ENCODE peak calls at places on chromosomes 6 and 20, in nine cellular contexts. Y is esophagus muscularis mucosa; T is AG10803; V is epithelial cell of esophagus; G is CD8-positive, alpha-beta T cell; Q is psoas muscle; W is cardiac muscle cell; H is GM12865; O is body of pancreas. U is an unnamed sample.

GRCh38 chr6:130829333-130829910 is 2.2 kb downstream of the SMLR1 start:
- DNase-seq in Y (no peak), T (no peak), V (no peak), G (no peak), Q (no peak), W (no peak), H (no peak), O (no peak), U (no peak)

GRCh38 chr6:136520520-136520919 is 29.7 kb downstream of the MAP7 start:
- DNase-seq in Y (peak), T (no peak), V (peak), G (no peak), Q (no peak), W (no peak), H (no peak), O (no peak), U (no peak)

GRCh38 chr20:19397676-19398075 is 185.2 kb downstream of the SLC24A3 start:
- DNase-seq in Y (no peak), T (no peak), V (peak), G (no peak), Q (no peak), W (no peak), H (no peak), O (no peak), U (no peak)

GRCh38 chr20:63091901-63092659 is 85.3 kb upstream of the BHLHE23 start:
- DNase-seq in Y (no peak), T (no peak), V (no peak), G (no peak), Q (peak), W (no peak), H (no peak), O (no peak), U (peak)

GRCh38 chr6:139336488-139336887 is 38.0 kb downstream of the CITED2 start:
- DNase-seq in Y (no peak), T (no peak), V (peak), G (no peak), Q (peak), W (peak), H (peak), O (peak), U (no peak)

GRCh38 chr6:82396964-82397761 is 33.5 kb downstream of the TPBG start:
- DNase-seq in Y (no peak), T (peak), V (peak), G (no peak), Q (no peak), W (peak), H (peak), O (no peak), U (no peak)

GRCh38 chr20:14955396-14955795 is 618.0 kb upstream of the FLRT3 start:
- DNase-seq in Y (no peak), T (no peak), V (no peak), G (no peak), Q (no peak), W (no peak), H (no peak), O (no peak), U (no peak)

GRCh38 chr6:16999486-17000436 is 102.1 kb upstream of the STMND1 start:
- DNase-seq in Y (no peak), T (peak), V (peak), G (no peak), Q (no peak), W (peak), H (no peak), O (peak), U (no peak)

GRCh38 chr20:22862645-22863230 is 172.4 kb upstream of the SSTR4 start:
- DNase-seq in Y (no peak), T (no peak), V (no peak), G (no peak), Q (no peak), W (no peak), H (no peak), O (no peak), U (no peak)

GRCh38 chr20:32539817-32540675 is 45.1 kb downstream of the NOL4L start:
- DNase-seq in Y (no peak), T (no peak), V (peak), G (peak), Q (no peak), W (peak), H (peak), O (peak), U (no peak)

GRCh38 chr6:33822575-33823395 is 19.0 kb upstream of the MLN start:
- DNase-seq in Y (no peak), T (no peak), V (peak), G (no peak), Q (no peak), W (peak), H (peak), O (no peak), U (no peak)

GRCh38 chr6:148947621-148948444 is 201.0 kb downstream of the UST start:
- DNase-seq in Y (no peak), T (peak), V (peak), G (peak), Q (peak), W (peak), H (peak), O (peak), U (peak)

GRCh38 chr20:58811334-58811733 is 39.4 kb downstream of the GNAS-AS1 start:
- DNase-seq in Y (no peak), T (no peak), V (no peak), G (no peak), Q (no peak), W (no peak), H (no peak), O (no peak), U (no peak)

GRCh38 chr6:130927305-130927704 is 100.1 kb downstream of the SMLR1 start:
- DNase-seq in Y (no peak), T (no peak), V (peak), G (no peak), Q (no peak), W (no peak), H (no peak), O (no peak), U (no peak)

GRCh38 chr20:59006167-59006863 is 739 bp downstream of the CTSZ start:
- DNase-seq in Y (no peak), T (peak), V (no peak), G (no peak), Q (peak), W (no peak), H (peak), O (no peak), U (no peak)

GRCh38 chr20:57592263-57593092 is 27.7 kb downstream of the ZBP1 start:
- DNase-seq in Y (no peak), T (no peak), V (no peak), G (no peak), Q (peak), W (no peak), H (no peak), O (no peak), U (no peak)

GRCh38 chr6:2848851-2849250 is 7.2 kb upstream of the SERPINB1 start:
- DNase-seq in Y (no peak), T (no peak), V (peak), G (peak), Q (no peak), W (no peak), H (peak), O (no peak), U (no peak)

GRCh38 chr6:15511248-15512125 is 151.3 kb downstream of the DTNBP1 start:
- DNase-seq in Y (no peak), T (peak), V (no peak), G (no peak), Q (peak), W (no peak), H (no peak), O (no peak), U (no peak)

GRCh38 chr6:165987483-165988305 is 180.0 kb downstream of the TBXT start:
- DNase-seq in Y (no peak), T (peak), V (peak), G (no peak), Q (peak), W (peak), H (no peak), O (peak), U (no peak)

GRCh38 chr6:9984607-9985006 is 430.3 kb downstream of the TFAP2A start:
- DNase-seq in Y (no peak), T (no peak), V (no peak), G (no peak), Q (no peak), W (no peak), H (no peak), O (no peak), U (no peak)

GRCh38 chr6:13614926-13615801 is at the start of gene NOL7:
- DNase-seq in Y (peak), T (peak), V (peak), G (peak), Q (peak), W (peak), H (peak), O (peak), U (peak)

GRCh38 chr20:53878262-53879047 is 191.9 kb downstream of the BCAS1 start:
- DNase-seq in Y (no peak), T (no peak), V (no peak), G (no peak), Q (no peak), W (no peak), H (no peak), O (no peak), U (no peak)

GRCh38 chr6:80439721-80440488 is 333.4 kb downstream of the BCKDHB start:
- DNase-seq in Y (no peak), T (no peak), V (peak), G (no peak), Q (no peak), W (no peak), H (no peak), O (no peak), U (no peak)

GRCh38 chr6:130775421-130776012 is 51.7 kb upstream of the SMLR1 start:
- DNase-seq in Y (no peak), T (peak), V (no peak), G (no peak), Q (no peak), W (no peak), H (no peak), O (no peak), U (no peak)

GRCh38 chr6:108524528-108525218 is 36.0 kb upstream of the FOXO3 start:
- DNase-seq in Y (no peak), T (no peak), V (no peak), G (no peak), Q (no peak), W (peak), H (no peak), O (no peak), U (no peak)

GRCh38 chr20:50286609-50287008 is 96.0 kb downstream of the CEBPB start:
- DNase-seq in Y (no peak), T (peak), V (peak), G (no peak), Q (peak), W (peak), H (peak), O (peak), U (no peak)

GRCh38 chr6:30689985-30690384 is 799 bp downstream of the NRM start:
- DNase-seq in Y (no peak), T (no peak), V (no peak), G (no peak), Q (no peak), W (no peak), H (no peak), O (no peak), U (no peak)

GRCh38 chr6:81700414-81700813 is 52.1 kb downstream of the TENT5A start:
- DNase-seq in Y (no peak), T (no peak), V (no peak), G (no peak), Q (no peak), W (no peak), H (no peak), O (no peak), U (no peak)

GRCh38 chr6:36924778-36925396 is 29.7 kb upstream of the PI16 start:
- DNase-seq in Y (no peak), T (no peak), V (no peak), G (no peak), Q (no peak), W (no peak), H (no peak), O (no peak), U (no peak)

GRCh38 chr20:56801991-56802740 is 173.1 kb downstream of the TFAP2C start:
- DNase-seq in Y (no peak), T (peak), V (no peak), G (no peak), Q (no peak), W (peak), H (no peak), O (no peak), U (no peak)

GRCh38 chr20:44603327-44603726 is 20.9 kb downstream of the PKIG start:
- DNase-seq in Y (no peak), T (no peak), V (no peak), G (no peak), Q (no peak), W (no peak), H (no peak), O (no peak), U (no peak)
- TF ChIP-seq CTCF in Y (no peak), T (no peak), V (no peak), G (no peak), Q (no peak), W (no peak), H (no peak), O (no peak), U (no peak)

GRCh38 chr6:38897507-38897906 is 151.1 kb upstream of the GLP1R start:
- DNase-seq in Y (no peak), T (no peak), V (no peak), G (no peak), Q (no peak), W (no peak), H (no peak), O (no peak), U (no peak)
- TF ChIP-seq CTCF in Y (no peak), T (no peak), V (no peak), G (no peak), Q (no peak), W (no peak), H (no peak), O (no peak), U (no peak)

GRCh38 chr6:153790881-153791473 is 248.1 kb upstream of the OPRM1 start:
- DNase-seq in Y (no peak), T (no peak), V (peak), G (no peak), Q (no peak), W (peak), H (peak), O (peak), U (no peak)
- TF ChIP-seq CTCF in Y (no peak), T (no peak), V (no peak), G (no peak), Q (no peak), W (no peak), H (no peak), O (no peak), U (peak)

GRCh38 chr20:42472198-42472597 is 717.5 kb downstream of the PTPRT start:
- DNase-seq in Y (no peak), T (no peak), V (no peak), G (no peak), Q (no peak), W (no peak), H (no peak), O (no peak), U (no peak)

DNA sequence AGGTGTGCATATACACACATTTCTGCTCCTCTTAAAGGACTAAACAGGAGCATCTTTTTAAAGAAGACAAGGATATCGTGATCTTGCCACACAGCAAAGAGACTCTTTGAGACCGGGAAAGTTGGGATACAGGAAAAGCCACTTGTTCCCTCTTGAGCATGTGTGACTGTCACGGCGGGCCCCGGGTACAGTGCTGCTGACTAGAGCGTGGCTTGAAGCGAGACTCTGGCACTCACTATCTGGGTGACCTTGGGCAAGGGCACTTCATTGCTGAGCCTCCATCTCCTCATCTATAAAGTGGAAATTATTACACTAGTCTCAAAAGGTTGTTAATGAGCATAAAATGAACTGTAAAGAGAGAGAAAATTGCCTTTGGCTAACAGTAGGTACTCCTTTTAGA is 713.9 kb downstream of the PTPRT start:
- DNase-seq in Y (no peak), T (no peak), V (no peak), G (no peak), Q (no peak), W (no peak), H (no peak), O (no peak), U (no peak)
- TF ChIP-seq CTCF in Y (no peak), T (no peak), V (no peak), G (no peak), Q (no peak), W (no peak), H (no peak), O (no peak), U (no peak)

DNA sequence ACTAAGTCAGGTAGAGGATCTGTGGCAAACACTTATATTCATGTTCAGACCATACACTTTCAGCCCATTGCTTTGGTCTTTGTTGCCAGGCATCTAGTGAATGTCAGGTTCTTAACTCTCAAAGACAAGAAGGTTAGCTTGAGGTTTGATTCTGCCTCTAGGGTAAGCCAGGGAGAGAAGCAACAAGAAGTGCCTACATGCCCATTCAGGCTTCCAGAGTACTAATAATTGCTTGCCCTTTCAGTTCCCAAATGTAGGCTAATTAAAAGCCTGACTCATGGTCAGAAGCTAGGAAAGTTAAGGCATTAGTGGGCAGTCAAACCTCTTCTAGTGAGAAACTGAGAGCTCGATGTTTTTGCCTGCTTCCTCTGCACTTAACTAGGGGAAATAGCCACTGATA is 492.4 kb downstream of the PKHD1 start:
- DNase-seq in Y (no peak), T (no peak), V (no peak), G (no peak), Q (no peak), W (no peak), H (no peak), O (no peak), U (no peak)
- TF ChIP-seq CTCF in Y (no peak), T (no peak), V (no peak), G (no peak), Q (no peak), W (no peak), H (no peak), O (no peak), U (no peak)

U was measured in osteocyte.